ENCODE peak calls at places on chromosomes 16 and 17, in nine cellular contexts. Y, R, J, W, T, F, V, A and I are unnamed samples.

GRCh38 chr16:68345958-68346635 is 35.3 kb downstream of the PRMT7 start:
- DNase-seq in Y (no peak), R (no peak), J (no peak), W (no peak), T (no peak), F (no peak), V (no peak), A (no peak), I (no peak)

GRCh38 chr16:22670551-22670970 is 143.4 kb upstream of the HS3ST2 start:
- DNase-seq in Y (no peak), R (peak; percentile 42), J (no peak), W (no peak), T (no peak), F (peak; percentile 14), V (peak; percentile 100), A (peak; percentile 39), I (no peak)

GRCh38 chr16:2331932-2332267 is 8.6 kb downstream of the ABCA3 start:
- DNase-seq in Y (no peak), R (no peak), J (no peak), W (no peak), T (no peak), F (no peak), V (no peak), A (no peak), I (no peak)

GRCh38 chr17:1039511-1040215 is 42.7 kb downstream of the TIMM22 start:
- DNase-seq in Y (no peak), R (no peak), J (no peak), W (no peak), T (no peak), F (no peak), V (peak; percentile 48), A (no peak), I (no peak)

GRCh38 chr17:10177131-10177920 is 21.1 kb downstream of the GAS7 start:
- DNase-seq in Y (no peak), R (no peak), J (no peak), W (no peak), T (no peak), F (no peak), V (peak; percentile 39), A (no peak), I (no peak)

GRCh38 chr17:4499431-4500187 is 928 bp downstream of the SPNS2 start:
- DNase-seq in Y (no peak), R (peak; percentile 48), J (no peak), W (no peak), T (no peak), F (no peak), V (peak; percentile 59), A (no peak), I (no peak)

GRCh38 chr17:7885357-7886226 is 3.0 kb upstream of the CHD3 start:
- DNase-seq in Y (no peak), R (peak; percentile 80), J (peak; percentile 25), W (no peak), T (peak; percentile 44), F (peak; percentile 29), V (peak; percentile 81), A (peak; percentile 73), I (peak; percentile 51)

GRCh38 chr16:48409839-48410610 is 24.8 kb upstream of the SIAH1 start:
- DNase-seq in Y (peak; percentile 70), R (no peak), J (no peak), W (no peak), T (no peak), F (peak; percentile 76), V (peak; percentile 54), A (peak; percentile 37), I (peak; percentile 78)

GRCh38 chr17:41464682-41465081 is 2.5 kb downstream of the KRT32 start:
- DNase-seq in Y (peak; percentile 90), R (no peak), J (no peak), W (no peak), T (no peak), F (peak; percentile 96), V (no peak), A (peak; percentile 95), I (peak; percentile 91)

GRCh38 chr17:38617967-38618760 is 12.4 kb upstream of the SRCIN1 start:
- DNase-seq in Y (no peak), R (peak; percentile 48), J (no peak), W (no peak), T (peak; percentile 28), F (no peak), V (peak; percentile 2), A (no peak), I (no peak)

GRCh38 chr16:58265480-58266052 is 29.3 kb downstream of the PRSS54 start:
- DNase-seq in Y (no peak), R (no peak), J (no peak), W (no peak), T (no peak), F (no peak), V (no peak), A (no peak), I (no peak)

GRCh38 chr17:68143425-68143824 is 104.4 kb upstream of the AMZ2 start:
- DNase-seq in Y (no peak), R (no peak), J (no peak), W (no peak), T (no peak), F (no peak), V (no peak), A (no peak), I (no peak)

GRCh38 chr17:58224315-58224714 is 5.3 kb upstream of the MKS1 start:
- DNase-seq in Y (peak; percentile 73), R (no peak), J (no peak), W (peak; percentile 6), T (no peak), F (peak; percentile 92), V (no peak), A (peak; percentile 86), I (peak; percentile 82)

GRCh38 chr17:17028878-17029535 is 13.2 kb upstream of the MPRIP start:
- DNase-seq in Y (no peak), R (no peak), J (no peak), W (no peak), T (no peak), F (no peak), V (no peak), A (no peak), I (no peak)

GRCh38 chr16:79592150-79592549 is 8.4 kb downstream of the MAF start:
- DNase-seq in Y (no peak), R (no peak), J (no peak), W (no peak), T (no peak), F (no peak), V (no peak), A (no peak), I (no peak)

GRCh38 chr17:40556884-40557414 is 8.3 kb downstream of the CCR7 start:
- DNase-seq in Y (no peak), R (peak; percentile 57), J (no peak), W (no peak), T (peak; percentile 46), F (no peak), V (no peak), A (no peak), I (no peak)

GRCh38 chr17:49260011-49260921 is 29.7 kb upstream of the PHOSPHO1 start:
- DNase-seq in Y (peak; percentile 72), R (peak; percentile 50), J (peak; percentile 21), W (peak; percentile 38), T (peak; percentile 41), F (peak; percentile 79), V (peak; percentile 72), A (peak; percentile 93), I (peak; percentile 70)

GRCh38 chr17:56597495-56597990 is 4.0 kb downstream of the NOG start:
- DNase-seq in Y (no peak), R (no peak), J (no peak), W (no peak), T (no peak), F (peak; percentile 47), V (peak; percentile 40), A (peak; percentile 57), I (no peak)

GRCh38 chr16:1494129-1494640 is 1.0 kb downstream of the TELO2 start:
- DNase-seq in Y (peak; percentile 83), R (no peak), J (no peak), W (no peak), T (no peak), F (peak; percentile 60), V (peak; percentile 67), A (peak; percentile 45), I (peak; percentile 72)

GRCh38 chr17:76576189-76576588 is 9.5 kb downstream of the ST6GALNAC2 start:
- DNase-seq in Y (no peak), R (no peak), J (no peak), W (no peak), T (no peak), F (no peak), V (no peak), A (no peak), I (no peak)

GRCh38 chr17:65857713-65858112 is 296.3 kb upstream of the AXIN2 start:
- DNase-seq in Y (no peak), R (no peak), J (no peak), W (no peak), T (no peak), F (peak; percentile 34), V (no peak), A (no peak), I (no peak)

GRCh38 chr16:89138513-89138795 is 33.1 kb upstream of the CDH15 start:
- DNase-seq in Y (no peak), R (no peak), J (no peak), W (no peak), T (no peak), F (no peak), V (no peak), A (no peak), I (no peak)

GRCh38 chr17:14616508-14616907 is 315.6 kb downstream of the HS3ST3B1 start:
- DNase-seq in Y (no peak), R (no peak), J (no peak), W (no peak), T (no peak), F (peak; percentile 21), V (no peak), A (peak; percentile 25), I (no peak)

GRCh38 chr17:81387235-81388060 is 7.8 kb upstream of the BAHCC1 start:
- DNase-seq in Y (peak; percentile 17), R (peak; percentile 67), J (no peak), W (no peak), T (peak; percentile 21), F (peak; percentile 64), V (peak; percentile 69), A (peak; percentile 60), I (no peak)

GRCh38 chr16:54928421-54929089 is 2.1 kb upstream of the IRX5 start:
- DNase-seq in Y (peak; percentile 50), R (peak; percentile 63), J (no peak), W (no peak), T (no peak), F (no peak), V (peak; percentile 20), A (no peak), I (peak; percentile 37)

GRCh38 chr16:11400076-11400475 is 54.8 kb downstream of the RMI2 start:
- DNase-seq in Y (no peak), R (no peak), J (no peak), W (no peak), T (no peak), F (no peak), V (no peak), A (no peak), I (no peak)

GRCh38 chr17:40915199-40915661 is 22.2 kb downstream of the KRT23 start:
- DNase-seq in Y (peak; percentile 98), R (no peak), J (no peak), W (no peak), T (no peak), F (peak; percentile 94), V (no peak), A (peak; percentile 85), I (peak; percentile 95)

GRCh38 chr16:72434159-72434558 is 262.2 kb upstream of the PMFBP1 start:
- DNase-seq in Y (peak; percentile 18), R (peak; percentile 41), J (no peak), W (no peak), T (no peak), F (no peak), V (no peak), A (no peak), I (no peak)

GRCh38 chr17:16908282-16908681 is 63.6 kb downstream of the TNFRSF13B start:
- DNase-seq in Y (no peak), R (no peak), J (no peak), W (no peak), T (no peak), F (no peak), V (no peak), A (no peak), I (no peak)

GRCh38 chr16:66928702-66929388 is 3.5 kb upstream of the RRAD start:
- DNase-seq in Y (peak; percentile 37), R (no peak), J (no peak), W (no peak), T (no peak), F (no peak), V (peak; percentile 59), A (peak; percentile 43), I (peak; percentile 53)